ENCODE peak calls at places on chromosomes 6 and 20, in seven cellular contexts. One of them, this sample, is unnamed.

GRCh38 chr20:20303742-20304141 is 64.2 kb upstream of the INSM1 start:
- DNase-seq in NCI-H460: no peak
- DNase-seq in activated CD8-positive, alpha-beta memory T cell treated with anti-CD3 and anti-CD28 coated beads for 1 hour: no peak
- DNase-seq in stimulated activated CD4-positive, alpha-beta T cell treated with anti-CD3 and anti-CD28 coated beads, Interleukin-15, amount 100 ng/mL, for 1 hour: no peak
- DNase-seq in stimulated activated CD8-positive, alpha-beta memory T cell treated with anti-CD3 and anti-CD28 coated beads, Interleukin-7, amount 100 ng/mL, for 24 hours: no peak
- DNase-seq in posterior vena cava: no peak
- DNase-seq in nephron progenitor cell: no peak
- DNase-seq in this sample: no peak

GRCh38 chr6:27791182-27791939 is 120.8 kb downstream of the OR2B2 start:
- DNase-seq in NCI-H460: peak
- DNase-seq in activated CD8-positive, alpha-beta memory T cell treated with anti-CD3 and anti-CD28 coated beads for 1 hour: no peak
- DNase-seq in stimulated activated CD4-positive, alpha-beta T cell treated with anti-CD3 and anti-CD28 coated beads, Interleukin-15, amount 100 ng/mL, for 1 hour: no peak
- DNase-seq in stimulated activated CD8-positive, alpha-beta memory T cell treated with anti-CD3 and anti-CD28 coated beads, Interleukin-7, amount 100 ng/mL, for 24 hours: no peak
- DNase-seq in posterior vena cava: no peak
- DNase-seq in nephron progenitor cell: peak
- DNase-seq in this sample: no peak

GRCh38 chr6:136192917-136193316 is 57.2 kb downstream of the MTFR2 start:
- DNase-seq in NCI-H460: no peak
- DNase-seq in activated CD8-positive, alpha-beta memory T cell treated with anti-CD3 and anti-CD28 coated beads for 1 hour: no peak
- DNase-seq in stimulated activated CD4-positive, alpha-beta T cell treated with anti-CD3 and anti-CD28 coated beads, Interleukin-15, amount 100 ng/mL, for 1 hour: no peak
- DNase-seq in stimulated activated CD8-positive, alpha-beta memory T cell treated with anti-CD3 and anti-CD28 coated beads, Interleukin-7, amount 100 ng/mL, for 24 hours: no peak
- DNase-seq in posterior vena cava: no peak
- DNase-seq in nephron progenitor cell: peak
- DNase-seq in this sample: no peak

GRCh38 chr6:34947561-34947960 is 58.5 kb downstream of the ANKS1A start:
- DNase-seq in NCI-H460: no peak
- DNase-seq in activated CD8-positive, alpha-beta memory T cell treated with anti-CD3 and anti-CD28 coated beads for 1 hour: no peak
- DNase-seq in stimulated activated CD4-positive, alpha-beta T cell treated with anti-CD3 and anti-CD28 coated beads, Interleukin-15, amount 100 ng/mL, for 1 hour: no peak
- DNase-seq in stimulated activated CD8-positive, alpha-beta memory T cell treated with anti-CD3 and anti-CD28 coated beads, Interleukin-7, amount 100 ng/mL, for 24 hours: no peak
- DNase-seq in posterior vena cava: no peak
- DNase-seq in nephron progenitor cell: no peak
- DNase-seq in this sample: no peak

GRCh38 chr6:51846531-51846930 is 240.9 kb downstream of the PKHD1 start:
- DNase-seq in NCI-H460: no peak
- DNase-seq in activated CD8-positive, alpha-beta memory T cell treated with anti-CD3 and anti-CD28 coated beads for 1 hour: no peak
- DNase-seq in stimulated activated CD4-positive, alpha-beta T cell treated with anti-CD3 and anti-CD28 coated beads, Interleukin-15, amount 100 ng/mL, for 1 hour: no peak
- DNase-seq in stimulated activated CD8-positive, alpha-beta memory T cell treated with anti-CD3 and anti-CD28 coated beads, Interleukin-7, amount 100 ng/mL, for 24 hours: no peak
- DNase-seq in posterior vena cava: no peak
- DNase-seq in nephron progenitor cell: no peak
- DNase-seq in this sample: no peak

GRCh38 chr6:112802154-112802553 is 455.0 kb downstream of the RFPL4B start:
- DNase-seq in NCI-H460: no peak
- DNase-seq in activated CD8-positive, alpha-beta memory T cell treated with anti-CD3 and anti-CD28 coated beads for 1 hour: no peak
- DNase-seq in stimulated activated CD4-positive, alpha-beta T cell treated with anti-CD3 and anti-CD28 coated beads, Interleukin-15, amount 100 ng/mL, for 1 hour: no peak
- DNase-seq in stimulated activated CD8-positive, alpha-beta memory T cell treated with anti-CD3 and anti-CD28 coated beads, Interleukin-7, amount 100 ng/mL, for 24 hours: no peak
- DNase-seq in posterior vena cava: no peak
- DNase-seq in nephron progenitor cell: no peak
- DNase-seq in this sample: no peak

GRCh38 chr6:80548496-80548895 is 442.0 kb downstream of the BCKDHB start:
- DNase-seq in NCI-H460: no peak
- DNase-seq in activated CD8-positive, alpha-beta memory T cell treated with anti-CD3 and anti-CD28 coated beads for 1 hour: no peak
- DNase-seq in stimulated activated CD4-positive, alpha-beta T cell treated with anti-CD3 and anti-CD28 coated beads, Interleukin-15, amount 100 ng/mL, for 1 hour: no peak
- DNase-seq in stimulated activated CD8-positive, alpha-beta memory T cell treated with anti-CD3 and anti-CD28 coated beads, Interleukin-7, amount 100 ng/mL, for 24 hours: no peak
- DNase-seq in posterior vena cava: no peak
- DNase-seq in nephron progenitor cell: no peak
- DNase-seq in this sample: no peak

GRCh38 chr6:29887819-29888581 is 54.3 kb upstream of the HLA-A start:
- DNase-seq in NCI-H460: no peak
- DNase-seq in activated CD8-positive, alpha-beta memory T cell treated with anti-CD3 and anti-CD28 coated beads for 1 hour: peak
- DNase-seq in stimulated activated CD4-positive, alpha-beta T cell treated with anti-CD3 and anti-CD28 coated beads, Interleukin-15, amount 100 ng/mL, for 1 hour: peak
- DNase-seq in stimulated activated CD8-positive, alpha-beta memory T cell treated with anti-CD3 and anti-CD28 coated beads, Interleukin-7, amount 100 ng/mL, for 24 hours: peak
- DNase-seq in posterior vena cava: peak
- DNase-seq in nephron progenitor cell: peak
- DNase-seq in this sample: peak

GRCh38 chr6:44126320-44127149 is 717 bp downstream of the MRPL14 start:
- DNase-seq in NCI-H460: no peak
- DNase-seq in activated CD8-positive, alpha-beta memory T cell treated with anti-CD3 and anti-CD28 coated beads for 1 hour: peak
- DNase-seq in stimulated activated CD4-positive, alpha-beta T cell treated with anti-CD3 and anti-CD28 coated beads, Interleukin-15, amount 100 ng/mL, for 1 hour: peak
- DNase-seq in stimulated activated CD8-positive, alpha-beta memory T cell treated with anti-CD3 and anti-CD28 coated beads, Interleukin-7, amount 100 ng/mL, for 24 hours: peak
- DNase-seq in posterior vena cava: peak
- DNase-seq in nephron progenitor cell: peak
- DNase-seq in this sample: no peak

GRCh38 chr6:37612475-37612874 is 85.2 kb downstream of the MDGA1 start:
- DNase-seq in NCI-H460: no peak
- DNase-seq in activated CD8-positive, alpha-beta memory T cell treated with anti-CD3 and anti-CD28 coated beads for 1 hour: no peak
- DNase-seq in stimulated activated CD4-positive, alpha-beta T cell treated with anti-CD3 and anti-CD28 coated beads, Interleukin-15, amount 100 ng/mL, for 1 hour: no peak
- DNase-seq in stimulated activated CD8-positive, alpha-beta memory T cell treated with anti-CD3 and anti-CD28 coated beads, Interleukin-7, amount 100 ng/mL, for 24 hours: no peak
- DNase-seq in posterior vena cava: no peak
- DNase-seq in nephron progenitor cell: no peak
- DNase-seq in this sample: no peak

GRCh38 chr6:52574709-52575489 is 2.0 kb downstream of the TRAM2 start:
- DNase-seq in NCI-H460: no peak
- DNase-seq in activated CD8-positive, alpha-beta memory T cell treated with anti-CD3 and anti-CD28 coated beads for 1 hour: no peak
- DNase-seq in stimulated activated CD4-positive, alpha-beta T cell treated with anti-CD3 and anti-CD28 coated beads, Interleukin-15, amount 100 ng/mL, for 1 hour: no peak
- DNase-seq in stimulated activated CD8-positive, alpha-beta memory T cell treated with anti-CD3 and anti-CD28 coated beads, Interleukin-7, amount 100 ng/mL, for 24 hours: peak
- DNase-seq in posterior vena cava: no peak
- DNase-seq in nephron progenitor cell: no peak
- DNase-seq in this sample: no peak

GRCh38 chr20:50866036-50866685 is 65.1 kb downstream of the ADNP start:
- DNase-seq in NCI-H460: no peak
- DNase-seq in activated CD8-positive, alpha-beta memory T cell treated with anti-CD3 and anti-CD28 coated beads for 1 hour: no peak
- DNase-seq in stimulated activated CD4-positive, alpha-beta T cell treated with anti-CD3 and anti-CD28 coated beads, Interleukin-15, amount 100 ng/mL, for 1 hour: no peak
- DNase-seq in stimulated activated CD8-positive, alpha-beta memory T cell treated with anti-CD3 and anti-CD28 coated beads, Interleukin-7, amount 100 ng/mL, for 24 hours: no peak
- DNase-seq in posterior vena cava: no peak
- DNase-seq in nephron progenitor cell: no peak
- DNase-seq in this sample: no peak

GRCh38 chr20:57498425-57499400 is 26.2 kb downstream of the CTCFL start:
- DNase-seq in NCI-H460: peak
- DNase-seq in activated CD8-positive, alpha-beta memory T cell treated with anti-CD3 and anti-CD28 coated beads for 1 hour: no peak
- DNase-seq in stimulated activated CD4-positive, alpha-beta T cell treated with anti-CD3 and anti-CD28 coated beads, Interleukin-15, amount 100 ng/mL, for 1 hour: no peak
- DNase-seq in stimulated activated CD8-positive, alpha-beta memory T cell treated with anti-CD3 and anti-CD28 coated beads, Interleukin-7, amount 100 ng/mL, for 24 hours: no peak
- DNase-seq in posterior vena cava: no peak
- DNase-seq in nephron progenitor cell: peak
- DNase-seq in this sample: peak

GRCh38 chr6:35260642-35261570 is 1.4 kb downstream of the ZNF76 start:
- DNase-seq in NCI-H460: no peak
- DNase-seq in activated CD8-positive, alpha-beta memory T cell treated with anti-CD3 and anti-CD28 coated beads for 1 hour: no peak
- DNase-seq in stimulated activated CD4-positive, alpha-beta T cell treated with anti-CD3 and anti-CD28 coated beads, Interleukin-15, amount 100 ng/mL, for 1 hour: no peak
- DNase-seq in stimulated activated CD8-positive, alpha-beta memory T cell treated with anti-CD3 and anti-CD28 coated beads, Interleukin-7, amount 100 ng/mL, for 24 hours: no peak
- DNase-seq in posterior vena cava: no peak
- DNase-seq in nephron progenitor cell: no peak
- DNase-seq in this sample: no peak

GRCh38 chr6:126919947-126920346 is 198.5 kb upstream of the RSPO3 start:
- DNase-seq in NCI-H460: peak
- DNase-seq in activated CD8-positive, alpha-beta memory T cell treated with anti-CD3 and anti-CD28 coated beads for 1 hour: no peak
- DNase-seq in stimulated activated CD4-positive, alpha-beta T cell treated with anti-CD3 and anti-CD28 coated beads, Interleukin-15, amount 100 ng/mL, for 1 hour: no peak
- DNase-seq in stimulated activated CD8-positive, alpha-beta memory T cell treated with anti-CD3 and anti-CD28 coated beads, Interleukin-7, amount 100 ng/mL, for 24 hours: no peak
- DNase-seq in posterior vena cava: no peak
- DNase-seq in nephron progenitor cell: no peak
- DNase-seq in this sample: no peak

GRCh38 chr20:58696411-58696961 is 3.9 kb downstream of the NPEPL1 start:
- DNase-seq in NCI-H460: no peak
- DNase-seq in activated CD8-positive, alpha-beta memory T cell treated with anti-CD3 and anti-CD28 coated beads for 1 hour: no peak
- DNase-seq in stimulated activated CD4-positive, alpha-beta T cell treated with anti-CD3 and anti-CD28 coated beads, Interleukin-15, amount 100 ng/mL, for 1 hour: no peak
- DNase-seq in stimulated activated CD8-positive, alpha-beta memory T cell treated with anti-CD3 and anti-CD28 coated beads, Interleukin-7, amount 100 ng/mL, for 24 hours: no peak
- DNase-seq in posterior vena cava: no peak
- DNase-seq in nephron progenitor cell: no peak
- DNase-seq in this sample: no peak

GRCh38 chr20:16816192-16816591 is 68.0 kb downstream of the OTOR start:
- DNase-seq in NCI-H460: no peak
- DNase-seq in activated CD8-positive, alpha-beta memory T cell treated with anti-CD3 and anti-CD28 coated beads for 1 hour: no peak
- DNase-seq in stimulated activated CD4-positive, alpha-beta T cell treated with anti-CD3 and anti-CD28 coated beads, Interleukin-15, amount 100 ng/mL, for 1 hour: no peak
- DNase-seq in stimulated activated CD8-positive, alpha-beta memory T cell treated with anti-CD3 and anti-CD28 coated beads, Interleukin-7, amount 100 ng/mL, for 24 hours: no peak
- DNase-seq in posterior vena cava: no peak
- DNase-seq in nephron progenitor cell: no peak
- DNase-seq in this sample: no peak

GRCh38 chr20:51348866-51349265 is 193.7 kb downstream of the NFATC2 start:
- DNase-seq in NCI-H460: no peak
- DNase-seq in activated CD8-positive, alpha-beta memory T cell treated with anti-CD3 and anti-CD28 coated beads for 1 hour: no peak
- DNase-seq in stimulated activated CD4-positive, alpha-beta T cell treated with anti-CD3 and anti-CD28 coated beads, Interleukin-15, amount 100 ng/mL, for 1 hour: no peak
- DNase-seq in stimulated activated CD8-positive, alpha-beta memory T cell treated with anti-CD3 and anti-CD28 coated beads, Interleukin-7, amount 100 ng/mL, for 24 hours: no peak
- DNase-seq in posterior vena cava: no peak
- DNase-seq in nephron progenitor cell: no peak
- DNase-seq in this sample: no peak

GRCh38 chr20:17646901-17647301 is 35.1 kb downstream of the RRBP1 start:
- DNase-seq in NCI-H460: no peak
- DNase-seq in activated CD8-positive, alpha-beta memory T cell treated with anti-CD3 and anti-CD28 coated beads for 1 hour: no peak
- DNase-seq in stimulated activated CD4-positive, alpha-beta T cell treated with anti-CD3 and anti-CD28 coated beads, Interleukin-15, amount 100 ng/mL, for 1 hour: no peak
- DNase-seq in stimulated activated CD8-positive, alpha-beta memory T cell treated with anti-CD3 and anti-CD28 coated beads, Interleukin-7, amount 100 ng/mL, for 24 hours: no peak
- DNase-seq in posterior vena cava: peak
- DNase-seq in nephron progenitor cell: no peak
- DNase-seq in this sample: peak

GRCh38 chr6:157447735-157448134 is 66.7 kb downstream of the ZDHHC14 start:
- DNase-seq in NCI-H460: no peak
- DNase-seq in activated CD8-positive, alpha-beta memory T cell treated with anti-CD3 and anti-CD28 coated beads for 1 hour: no peak
- DNase-seq in stimulated activated CD4-positive, alpha-beta T cell treated with anti-CD3 and anti-CD28 coated beads, Interleukin-15, amount 100 ng/mL, for 1 hour: no peak
- DNase-seq in stimulated activated CD8-positive, alpha-beta memory T cell treated with anti-CD3 and anti-CD28 coated beads, Interleukin-7, amount 100 ng/mL, for 24 hours: no peak
- DNase-seq in posterior vena cava: no peak
- DNase-seq in nephron progenitor cell: no peak
- DNase-seq in this sample: no peak

GRCh38 chr6:31763617-31763940 is 1.1 kb downstream of the SAPCD1 start:
- DNase-seq in NCI-H460: no peak
- DNase-seq in activated CD8-positive, alpha-beta memory T cell treated with anti-CD3 and anti-CD28 coated beads for 1 hour: no peak
- DNase-seq in stimulated activated CD4-positive, alpha-beta T cell treated with anti-CD3 and anti-CD28 coated beads, Interleukin-15, amount 100 ng/mL, for 1 hour: no peak
- DNase-seq in stimulated activated CD8-positive, alpha-beta memory T cell treated with anti-CD3 and anti-CD28 coated beads, Interleukin-7, amount 100 ng/mL, for 24 hours: no peak
- DNase-seq in posterior vena cava: no peak
- DNase-seq in nephron progenitor cell: no peak
- DNase-seq in this sample: no peak

GRCh38 chr6:139349464-139350020 is 24.9 kb downstream of the CITED2 start:
- DNase-seq in NCI-H460: no peak
- DNase-seq in activated CD8-positive, alpha-beta memory T cell treated with anti-CD3 and anti-CD28 coated beads for 1 hour: no peak
- DNase-seq in stimulated activated CD4-positive, alpha-beta T cell treated with anti-CD3 and anti-CD28 coated beads, Interleukin-15, amount 100 ng/mL, for 1 hour: no peak
- DNase-seq in stimulated activated CD8-positive, alpha-beta memory T cell treated with anti-CD3 and anti-CD28 coated beads, Interleukin-7, amount 100 ng/mL, for 24 hours: no peak
- DNase-seq in posterior vena cava: no peak
- DNase-seq in nephron progenitor cell: no peak
- DNase-seq in this sample: no peak

GRCh38 chr6:111712398-111712797 is 106.7 kb upstream of the TRAF3IP2 start:
- DNase-seq in NCI-H460: no peak
- DNase-seq in activated CD8-positive, alpha-beta memory T cell treated with anti-CD3 and anti-CD28 coated beads for 1 hour: no peak
- DNase-seq in stimulated activated CD4-positive, alpha-beta T cell treated with anti-CD3 and anti-CD28 coated beads, Interleukin-15, amount 100 ng/mL, for 1 hour: no peak
- DNase-seq in stimulated activated CD8-positive, alpha-beta memory T cell treated with anti-CD3 and anti-CD28 coated beads, Interleukin-7, amount 100 ng/mL, for 24 hours: no peak
- DNase-seq in posterior vena cava: no peak
- DNase-seq in nephron progenitor cell: peak
- DNase-seq in this sample: no peak

GRCh38 chr20:51127713-51128112 is 104.8 kb upstream of the KCNG1 start:
- DNase-seq in NCI-H460: no peak
- DNase-seq in activated CD8-positive, alpha-beta memory T cell treated with anti-CD3 and anti-CD28 coated beads for 1 hour: no peak
- DNase-seq in stimulated activated CD4-positive, alpha-beta T cell treated with anti-CD3 and anti-CD28 coated beads, Interleukin-15, amount 100 ng/mL, for 1 hour: no peak
- DNase-seq in stimulated activated CD8-positive, alpha-beta memory T cell treated with anti-CD3 and anti-CD28 coated beads, Interleukin-7, amount 100 ng/mL, for 24 hours: no peak
- DNase-seq in posterior vena cava: no peak
- DNase-seq in nephron progenitor cell: no peak
- DNase-seq in this sample: no peak

GRCh38 chr20:63163596-63164560 is 52.1 kb downstream of the YTHDF1 start:
- DNase-seq in NCI-H460: no peak
- DNase-seq in activated CD8-positive, alpha-beta memory T cell treated with anti-CD3 and anti-CD28 coated beads for 1 hour: no peak
- DNase-seq in stimulated activated CD4-positive, alpha-beta T cell treated with anti-CD3 and anti-CD28 coated beads, Interleukin-15, amount 100 ng/mL, for 1 hour: no peak
- DNase-seq in stimulated activated CD8-positive, alpha-beta memory T cell treated with anti-CD3 and anti-CD28 coated beads, Interleukin-7, amount 100 ng/mL, for 24 hours: no peak
- DNase-seq in posterior vena cava: no peak
- DNase-seq in nephron progenitor cell: no peak
- DNase-seq in this sample: no peak

GRCh38 chr6:19731286-19731685 is 105.9 kb upstream of the ID4 start:
- DNase-seq in NCI-H460: peak
- DNase-seq in activated CD8-positive, alpha-beta memory T cell treated with anti-CD3 and anti-CD28 coated beads for 1 hour: no peak
- DNase-seq in stimulated activated CD4-positive, alpha-beta T cell treated with anti-CD3 and anti-CD28 coated beads, Interleukin-15, amount 100 ng/mL, for 1 hour: no peak
- DNase-seq in stimulated activated CD8-positive, alpha-beta memory T cell treated with anti-CD3 and anti-CD28 coated beads, Interleukin-7, amount 100 ng/mL, for 24 hours: no peak
- DNase-seq in posterior vena cava: no peak
- DNase-seq in nephron progenitor cell: no peak
- DNase-seq in this sample: no peak

GRCh38 chr6:166575190-166575589 is 11.3 kb downstream of the RAMACL start:
- DNase-seq in NCI-H460: no peak
- DNase-seq in activated CD8-positive, alpha-beta memory T cell treated with anti-CD3 and anti-CD28 coated beads for 1 hour: no peak
- DNase-seq in stimulated activated CD4-positive, alpha-beta T cell treated with anti-CD3 and anti-CD28 coated beads, Interleukin-15, amount 100 ng/mL, for 1 hour: no peak
- DNase-seq in stimulated activated CD8-positive, alpha-beta memory T cell treated with anti-CD3 and anti-CD28 coated beads, Interleukin-7, amount 100 ng/mL, for 24 hours: no peak
- DNase-seq in posterior vena cava: peak
- DNase-seq in nephron progenitor cell: no peak
- DNase-seq in this sample: no peak

GRCh38 chr20:37204056-37204455 is 24.7 kb upstream of the MROH8 start:
- DNase-seq in NCI-H460: no peak
- DNase-seq in activated CD8-positive, alpha-beta memory T cell treated with anti-CD3 and anti-CD28 coated beads for 1 hour: no peak
- DNase-seq in stimulated activated CD4-positive, alpha-beta T cell treated with anti-CD3 and anti-CD28 coated beads, Interleukin-15, amount 100 ng/mL, for 1 hour: no peak
- DNase-seq in stimulated activated CD8-positive, alpha-beta memory T cell treated with anti-CD3 and anti-CD28 coated beads, Interleukin-7, amount 100 ng/mL, for 24 hours: no peak
- DNase-seq in posterior vena cava: no peak
- DNase-seq in nephron progenitor cell: no peak
- DNase-seq in this sample: no peak

GRCh38 chr6:11279213-11279780 is 46.8 kb upstream of the NEDD9 start:
- DNase-seq in NCI-H460: no peak
- DNase-seq in activated CD8-positive, alpha-beta memory T cell treated with anti-CD3 and anti-CD28 coated beads for 1 hour: no peak
- DNase-seq in stimulated activated CD4-positive, alpha-beta T cell treated with anti-CD3 and anti-CD28 coated beads, Interleukin-15, amount 100 ng/mL, for 1 hour: no peak
- DNase-seq in stimulated activated CD8-positive, alpha-beta memory T cell treated with anti-CD3 and anti-CD28 coated beads, Interleukin-7, amount 100 ng/mL, for 24 hours: no peak
- DNase-seq in posterior vena cava: peak
- DNase-seq in nephron progenitor cell: no peak
- DNase-seq in this sample: no peak